ENCODE peak calls at places on chromosomes 11 and 22, in eight cellular contexts. K is mammary epithelial cell; P is CD8-positive, alpha-beta T cell; I is fibroblast of lung; U is PC-9; S is tibial artery; B is heart right ventricle; E is breast epithelium. M is an unnamed sample. For H3K27me3 and H3K4me1, the result is how much of the 10 kb centered on the place peaks cover.

GRCh38 chr22:25362883-25363240 is 143.4 kb downstream of the CRYBB2 start:
- DNase-seq in K (no peak), P (no peak), I (no peak), U (no peak), S (peak), B (no peak), E (peak), M (no peak)

GRCh38 chr22:30474683-30475424 is 3.0 kb upstream of the SEC14L3 start:
- DNase-seq in K (peak), P (peak), I (no peak), U (peak), S (no peak), B (no peak), E (no peak), M (no peak)

GRCh38 chr22:25487508-25487907 is 77.0 kb upstream of the GRK3 start:
- DNase-seq in K (no peak), P (no peak), I (no peak), U (no peak), S (no peak), B (no peak), E (no peak), M (no peak)

GRCh38 chr11:8731647-8732188 is 49.1 kb downstream of the RPL27A start:
- DNase-seq in K (no peak), P (no peak), I (no peak), U (no peak), S (no peak), B (no peak), E (no peak), M (no peak)

GRCh38 chr11:34318111-34319037 is 39.4 kb downstream of the ABTB2 start:
- DNase-seq in K (peak), P (no peak), I (peak), U (no peak), S (no peak), B (no peak), E (no peak), M (no peak)

GRCh38 chr11:12174145-12175143 is 64.1 kb downstream of the MICAL2 start:
- DNase-seq in K (peak), P (no peak), I (peak), U (no peak), S (no peak), B (no peak), E (no peak), M (no peak)

GRCh38 chr22:40922484-40923303 is 28.5 kb upstream of the RBX1 start:
- DNase-seq in K (peak), P (no peak), I (peak), U (no peak), S (no peak), B (peak), E (no peak), M (no peak)

GRCh38 chr11:40338739-40339138 is 1120.7 kb downstream of the LRRC4C start:
- DNase-seq in K (peak), P (no peak), I (peak), U (no peak), S (no peak), B (no peak), E (no peak), M (no peak)

GRCh38 chr11:96272542-96273306 is 70.3 kb downstream of the MAML2 start:
- DNase-seq in K (peak), P (no peak), I (peak), U (peak), S (no peak), B (no peak), E (no peak), M (no peak)

GRCh38 chr22:19044381-19044780 is 77.8 kb downstream of the DGCR2 start:
- DNase-seq in K (no peak), P (no peak), I (no peak), U (no peak), S (no peak), B (no peak), E (no peak), M (no peak)

GRCh38 chr11:125448136-125448535 is 47.9 kb downstream of the FEZ1 start:
- DNase-seq in K (peak), P (no peak), I (peak), U (no peak), S (no peak), B (no peak), E (no peak), M (no peak)

GRCh38 chr22:48682517-48682916 is 1145.2 kb downstream of the BRD1 start:
- DNase-seq in K (no peak), P (no peak), I (no peak), U (no peak), S (no peak), B (no peak), E (no peak), M (no peak)

GRCh38 chr22:46233231-46233630 is 16.9 kb downstream of the CDPF1 start:
- DNase-seq in K (peak), P (no peak), I (peak), U (no peak), S (peak), B (peak), E (no peak), M (peak)

GRCh38 chr22:32331236-32331917 is 26.3 kb upstream of the RFPL3 start:
- DNase-seq in K (no peak), P (no peak), I (no peak), U (no peak), S (no peak), B (no peak), E (peak), M (no peak)

GRCh38 chr22:37045958-37046357 is 5.6 kb upstream of the KCTD17 start:
- DNase-seq in K (no peak), P (no peak), I (peak), U (no peak), S (no peak), B (no peak), E (no peak), M (no peak)

GRCh38 chr11:131491503-131491902 is 121.1 kb downstream of the NTM start:
- DNase-seq in K (peak), P (no peak), I (peak), U (no peak), S (no peak), B (no peak), E (no peak), M (no peak)

GRCh38 chr11:122036022-122036421 is 80.0 kb downstream of the BLID start:
- DNase-seq in K (no peak), P (no peak), I (peak), U (no peak), S (no peak), B (no peak), E (no peak), M (no peak)

GRCh38 chr11:116148645-116149044 is 624.1 kb downstream of the BUD13 start:
- DNase-seq in K (no peak), P (no peak), I (no peak), U (no peak), S (no peak), B (no peak), E (no peak), M (no peak)

GRCh38 chr22:47299211-47299878 is 536.9 kb downstream of the TBC1D22A start:
- DNase-seq in K (no peak), P (no peak), I (no peak), U (no peak), S (no peak), B (no peak), E (peak), M (no peak)

GRCh38 chr22:30906946-30907345 is 61.6 kb downstream of the MORC2 start:
- DNase-seq in K (no peak), P (no peak), I (no peak), U (no peak), S (no peak), B (no peak), E (no peak), M (no peak)

GRCh38 chr22:20979243-20979809 is 2.8 kb upstream of the LZTR1 start:
- DNase-seq in K (peak), P (peak), I (peak), U (no peak), S (no peak), B (peak), E (peak), M (no peak)

GRCh38 chr22:48340191-48340590 is 1487.5 kb downstream of the BRD1 start:
- DNase-seq in K (no peak), P (no peak), I (no peak), U (no peak), S (no peak), B (no peak), E (no peak), M (no peak)

GRCh38 chr11:70537576-70538571 is 139.5 kb downstream of the CTTN start:
- DNase-seq in K (no peak), P (no peak), I (no peak), U (no peak), S (no peak), B (no peak), E (peak), M (no peak)

GRCh38 chr11:64229090-64229958 is 1.0 kb upstream of the DNAJC4 start:
- DNase-seq in K (no peak), P (peak), I (no peak), U (no peak), S (no peak), B (no peak), E (no peak), M (no peak)

GRCh38 chr11:118608268-118609214 is 1.1 kb downstream of the PHLDB1 start:
- DNase-seq in K (peak), P (peak), I (peak), U (peak), S (peak), B (peak), E (no peak), M (peak)
- H3K27me3 ChIP-seq in K (under half), P (under half), I (under half), U (under half), S (under half), B (under half), E (under half), M (under half)

DNA sequence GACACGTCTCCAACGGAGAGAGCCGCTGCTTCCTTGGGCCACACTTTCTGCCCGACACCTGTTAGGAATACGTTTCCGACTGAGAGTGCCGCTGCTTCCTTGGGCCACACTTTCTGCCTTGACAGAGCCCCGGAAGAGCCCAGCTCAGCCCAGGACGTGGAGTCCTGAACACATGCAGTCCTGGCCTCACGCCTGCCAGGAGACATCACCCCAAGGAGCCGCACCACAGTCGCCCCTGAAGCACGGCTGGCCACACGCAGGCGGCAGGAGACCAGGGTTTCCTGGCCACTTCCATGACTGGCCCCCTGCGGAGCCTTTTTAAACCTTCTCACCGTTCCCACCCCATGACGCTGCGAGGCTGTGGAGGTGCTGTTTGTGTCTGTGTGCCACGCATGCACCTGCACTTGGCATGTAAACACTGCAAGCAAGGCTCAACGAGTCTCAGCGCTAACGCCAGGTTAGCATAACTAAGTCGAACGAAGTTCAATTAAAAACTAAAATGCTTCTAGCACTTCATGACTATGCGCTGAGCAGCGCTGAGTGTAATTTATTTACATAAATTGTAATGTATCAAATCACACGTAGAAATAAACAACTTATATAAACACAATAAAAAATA is 8.8 kb downstream of the TOLLIP start:
- DNase-seq in K (no peak), P (no peak), I (no peak), U (no peak), S (no peak), B (no peak), E (no peak), M (no peak)
- H3K4me1 ChIP-seq in K (under half), P (under half), I (under half), U (under half), S (half or more), B (under half), E (under half), M (under half)

GRCh38 chr11:2404735-2405196 is 4.2 kb downstream of the TSSC4 start:
- DNase-seq in K (no peak), P (no peak), I (no peak), U (no peak), S (no peak), B (no peak), E (no peak), M (no peak)

GRCh38 chr11:2402106-2402505 is 1.6 kb downstream of the TSSC4 start:
- DNase-seq in K (no peak), P (no peak), I (no peak), U (no peak), S (no peak), B (no peak), E (no peak), M (no peak)

GRCh38 chr11:2401436-2401984 is 960 bp downstream of the TSSC4 start:
- DNase-seq in K (no peak), P (no peak), I (no peak), U (no peak), S (no peak), B (no peak), E (no peak), M (no peak)

GRCh38 chr11:2400761-2401435 is 348 bp downstream of the TSSC4 start:
- DNase-seq in K (no peak), P (no peak), I (no peak), U (no peak), S (no peak), B (no peak), E (no peak), M (no peak)

GRCh38 chr11:2402890-2403645 is 2.5 kb downstream of the TSSC4 start:
- DNase-seq in K (no peak), P (no peak), I (no peak), U (no peak), S (no peak), B (no peak), E (no peak), M (no peak)
- H3K27me3 ChIP-seq in K (under half), P (under half), I (under half), U (under half), S (under half), B (under half), E (under half), M (under half)

GRCh38 chr22:49955581-49956417 is 4.8 kb upstream of the PIM3 start:
- DNase-seq in K (no peak), P (peak), I (no peak), U (no peak), S (no peak), B (no peak), E (no peak), M (no peak)
- H3K4me1 ChIP-seq in K (under half), P (under half), I (under half), U (under half), S (half or more), B (under half), E (half or more), M (under half)

GRCh38 chr11:17533341-17533740 is 10.9 kb downstream of the USH1C start:
- DNase-seq in K (no peak), P (no peak), I (no peak), U (no peak), S (no peak), B (no peak), E (no peak), M (no peak)
- H3K27me3 ChIP-seq in K (under half), P (under half), I (under half), U (half or more), S (under half), B (under half), E (under half), M (under half)

GRCh38 chr11:65501005-65501529 is 2.2 kb downstream of the MALAT1 start:
- DNase-seq in K (no peak), P (no peak), I (no peak), U (no peak), S (no peak), B (no peak), E (no peak), M (no peak)
- H3K4me1 ChIP-seq in K (under half), P (under half), I (under half), U (under half), S (under half), B (under half), E (under half), M (under half)

GRCh38 chr22:23754220-23754919 is at the start of gene VPREB3:
- DNase-seq in K (no peak), P (no peak), I (no peak), U (no peak), S (no peak), B (no peak), E (no peak), M (no peak)
- H3K27me3 ChIP-seq in K (under half), P (under half), I (under half), U (under half), S (under half), B (under half), E (under half), M (under half)

GRCh38 chr11:113249491-113249763 is 65.0 kb upstream of the TTC12 start:
- DNase-seq in K (no peak), P (no peak), I (no peak), U (no peak), S (no peak), B (no peak), E (no peak), M (no peak)

GRCh38 chr11:113253406-113253805 is 61.0 kb upstream of the TTC12 start:
- DNase-seq in K (no peak), P (no peak), I (no peak), U (no peak), S (no peak), B (no peak), E (no peak), M (no peak)

GRCh38 chr11:113248702-113249490 is 65.5 kb upstream of the TTC12 start:
- DNase-seq in K (no peak), P (no peak), I (no peak), U (no peak), S (no peak), B (no peak), E (no peak), M (no peak)

GRCh38 chr11:113249786-113250185 is 64.6 kb upstream of the TTC12 start:
- DNase-seq in K (no peak), P (no peak), I (no peak), U (no peak), S (no peak), B (no peak), E (no peak), M (no peak)

GRCh38 chr11:113251281-113251680 is 63.1 kb upstream of the TTC12 start:
- DNase-seq in K (no peak), P (no peak), I (no peak), U (no peak), S (no peak), B (no peak), E (no peak), M (no peak)
- H3K4me1 ChIP-seq in K (under half), P (under half), I (under half), U (under half), S (under half), B (under half), E (under half), M (under half)

GRCh38 chr11:75161506-75161905 is 10.6 kb downstream of the SLCO2B1 start:
- DNase-seq in K (no peak), P (no peak), I (no peak), U (no peak), S (no peak), B (peak), E (no peak), M (no peak)
- H3K27me3 ChIP-seq in K (under half), P (under half), I (under half), U (half or more), S (under half), B (under half), E (under half), M (under half)

M was measured in tibial nerve.